ENCODE peak calls at places on chromosomes 16 and 17, in eight cellular contexts. M is Peyer's patch, O is lung, N is right atrium auricular region, G is fibroblast of pulmonary artery, F is cardiac muscle cell, K is lower lobe of right lung, X is fibroblast of the aortic adventitia. R is an unnamed sample.
A peak's percentile ranks its signal among the peaks of the same experiment; 100 is the strongest.

GRCh38 chr17:56173026-56173425 is 19.8 kb downstream of the ANKFN1 start:
- DNase-seq in M (no peak), F (no peak), N (no peak), O (no peak), G (no peak), K (no peak), X (no peak), R (no peak)

GRCh38 chr17:33521784-33522183 is 228.7 kb upstream of the ASIC2 start:
- DNase-seq in F (peak; percentile 36), N (no peak), M (no peak), G (no peak), X (no peak), K (no peak), O (no peak), R (peak; percentile 3)

GRCh38 chr17:46154151-46154816 is 38.9 kb downstream of the KANSL1 start:
- DNase-seq in F (no peak), X (no peak), K (no peak), M (no peak), N (no peak), O (no peak), G (peak; percentile 20), R (no peak)

GRCh38 chr16:11542069-11542775 is 44.5 kb downstream of the LITAF start:
- DNase-seq in N (no peak), F (no peak), M (no peak), O (no peak), G (peak; percentile 52), X (peak; percentile 27), K (no peak), R (peak; percentile 43)

GRCh38 chr17:75024686-75025397 is 12.4 kb downstream of the MRPL58 start:
- DNase-seq in N (no peak), M (no peak), F (no peak), G (no peak), O (no peak), X (no peak), K (no peak), R (no peak)

GRCh38 chr17:19730829-19731228 is 14.4 kb upstream of the SLC47A2 start:
- DNase-seq in F (no peak), G (no peak), K (no peak), O (no peak), M (no peak), N (no peak), X (no peak), R (no peak)

GRCh38 chr17:48486557-48486956 is 44.3 kb downstream of the HOXB1 start:
- DNase-seq in F (no peak), N (no peak), O (no peak), G (peak; percentile 91), X (peak; percentile 98), K (no peak), M (no peak), R (peak; percentile 98)

GRCh38 chr16:68083239-68083781 is 1.9 kb upstream of the NFATC3 start:
- DNase-seq in N (no peak), X (no peak), F (no peak), M (no peak), O (no peak), K (no peak), G (no peak), R (no peak)

GRCh38 chr17:47076171-47076570 is 97.1 kb upstream of the RPRML start:
- DNase-seq in N (no peak), O (no peak), G (peak; percentile 16), M (no peak), F (no peak), K (no peak), X (peak; percentile 66), R (peak; percentile 33)

GRCh38 chr17:82242977-82243647 is 14.3 kb downstream of the SLC16A3 start:
- DNase-seq in G (peak; percentile 89), N (peak; percentile 83), K (peak; percentile 86), F (no peak), O (peak; percentile 90), M (no peak), X (peak; percentile 84), R (peak; percentile 91)

GRCh38 chr17:68238894-68239293 is 8.9 kb upstream of the AMZ2 start:
- DNase-seq in F (no peak), M (no peak), K (no peak), G (no peak), N (no peak), O (no peak), X (no peak), R (no peak)

GRCh38 chr16:25481636-25482035 is 210.1 kb upstream of the HS3ST4 start:
- DNase-seq in F (no peak), M (no peak), O (no peak), X (no peak), N (no peak), K (no peak), G (no peak), R (no peak)

GRCh38 chr17:50059256-50059655 is 3.3 kb downstream of the ITGA3 start:
- DNase-seq in M (no peak), N (no peak), X (no peak), G (no peak), F (no peak), O (no peak), K (no peak), R (no peak)

GRCh38 chr16:67632415-67633172 is 12.3 kb upstream of the CARMIL2 start:
- DNase-seq in F (no peak), G (peak; percentile 54), K (no peak), X (peak; percentile 31), M (no peak), N (no peak), O (no peak), R (peak; percentile 90)

GRCh38 chr16:21163576-21163975 is 5.1 kb downstream of the LDAF1 start:
- DNase-seq in O (no peak), F (no peak), M (no peak), K (no peak), X (no peak), N (no peak), G (no peak), R (no peak)

GRCh38 chr17:17663160-17664072 is 17.8 kb upstream of the RAI1 start:
- DNase-seq in G (peak; percentile 96), O (peak; percentile 43), F (peak; percentile 84), X (peak; percentile 93), N (no peak), M (no peak), K (peak; percentile 55), R (peak; percentile 98)

GRCh38 chr17:45784583-45785372 is 658 bp downstream of the CRHR1 start:
- DNase-seq in X (no peak), N (no peak), G (no peak), K (peak; percentile 56), M (peak; percentile 63), F (peak; percentile 47), O (no peak), R (no peak)

GRCh38 chr17:62823111-62823895 is 15.2 kb upstream of the MARCHF10 start:
- DNase-seq in X (no peak), F (no peak), M (no peak), K (no peak), O (no peak), N (peak; percentile 54), G (peak; percentile 38), R (peak; percentile 30)

GRCh38 chr17:62822080-62822904 is 14.2 kb upstream of the MARCHF10 start:
- DNase-seq in X (peak; percentile 19), G (peak; percentile 79), O (no peak), F (no peak), K (no peak), M (no peak), N (peak; percentile 59), R (peak; percentile 64)

GRCh38 chr17:62826956-62827355 is 18.8 kb upstream of the MARCHF10 start:
- DNase-seq in G (peak; percentile 21), F (no peak), X (no peak), M (no peak), N (no peak), O (no peak), K (no peak), R (peak; percentile 43)

GRCh38 chr17:62825182-62825581 is 17.1 kb upstream of the MARCHF10 start:
- DNase-seq in F (no peak), M (no peak), G (no peak), K (no peak), O (no peak), N (no peak), X (no peak), R (no peak)

GRCh38 chr17:62824290-62825135 is 16.4 kb upstream of the MARCHF10 start:
- DNase-seq in K (no peak), O (no peak), G (peak; percentile 92), M (no peak), F (no peak), X (peak; percentile 78), N (no peak), R (peak; percentile 96)
- TF ChIP-seq CTCF in K (no peak), O (no peak), G (no peak), M (no peak), F (no peak), X (no peak), N (no peak), R (no peak)

GRCh38 chr17:64064331-64064730 is 43.9 kb upstream of the ICAM2 start:
- DNase-seq in O (no peak), F (no peak), N (no peak), K (no peak), X (no peak), M (peak; percentile 81), G (no peak), R (no peak)
- H3K4me3 ChIP-seq in O (no peak overlapping the region), F (no peak overlapping the region), N (no peak overlapping the region), K (no peak overlapping the region), X (no peak overlapping the region), M (peak overlapping the region; percentile 32), G (no peak overlapping the region), R (no peak overlapping the region)

DNA sequence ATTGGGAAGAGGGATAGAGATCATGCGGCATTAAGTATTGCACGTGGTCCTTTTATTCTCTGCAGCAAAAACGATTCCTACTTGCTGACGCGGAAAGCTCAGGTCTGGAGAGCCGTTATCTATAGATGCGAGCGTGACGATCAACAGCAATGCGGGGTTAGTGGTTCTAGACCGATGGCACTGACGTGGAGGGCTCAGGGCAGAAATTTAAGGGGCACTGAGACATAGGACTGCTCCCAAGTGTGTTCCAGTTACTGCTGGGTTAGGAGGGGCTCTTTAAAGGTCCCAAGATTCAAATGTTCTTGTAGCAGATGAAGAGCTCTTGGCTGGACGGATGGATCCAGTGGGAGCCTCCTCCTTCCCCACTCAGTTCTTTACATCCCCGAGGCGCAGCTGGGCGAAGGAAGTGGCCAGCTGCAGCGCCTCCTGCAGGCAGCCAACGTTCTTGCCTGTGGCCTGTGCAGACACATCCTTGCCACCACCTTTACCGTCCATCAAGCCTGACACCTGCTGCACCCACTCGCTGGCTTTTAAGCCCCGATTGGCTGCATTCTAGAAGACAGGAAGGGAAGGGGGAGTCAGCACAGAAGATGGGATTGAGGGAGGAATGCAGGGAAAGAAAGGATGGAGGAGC is 732 bp upstream of the EXOSC6 start:
- DNase-seq in N (peak; percentile 43), K (no peak), M (no peak), F (peak; percentile 9), G (peak; percentile 21), O (no peak), X (peak; percentile 18), R (peak; percentile 19)
- TF ChIP-seq CTCF in N (no peak), K (peak; percentile 14), M (peak; percentile 19), F (peak; percentile 51), G (peak; percentile 40), O (no peak), X (peak; percentile 54), R (peak; percentile 60)

DNA sequence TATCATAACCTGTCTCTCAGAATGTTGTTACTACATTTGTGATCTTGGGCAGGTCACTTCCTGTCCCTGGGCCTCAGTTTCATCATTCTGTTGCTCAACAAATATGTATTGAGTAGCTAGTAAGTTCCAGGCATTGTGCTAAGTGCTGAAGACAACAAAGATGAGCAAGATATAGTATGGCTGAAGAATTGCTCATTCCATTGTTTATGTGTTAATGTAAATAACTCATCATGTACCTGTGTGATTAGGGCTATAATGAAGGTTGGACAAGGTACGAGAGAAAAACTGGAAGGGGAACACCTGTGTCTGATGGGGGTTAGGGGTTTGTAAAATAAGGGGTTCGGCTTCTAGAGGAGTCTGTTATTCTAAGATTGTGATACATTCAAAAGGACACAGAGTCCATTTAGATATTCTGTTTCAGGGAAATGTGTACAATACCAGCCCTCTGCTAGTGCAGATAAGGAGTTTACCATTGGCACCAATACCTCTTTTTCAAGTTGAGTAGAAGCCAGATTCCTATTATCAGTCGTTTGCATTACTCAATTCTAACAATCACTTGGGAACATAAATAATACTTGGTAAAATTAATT is 20.0 kb downstream of the TUBG1 start:
- DNase-seq in N (no peak), F (no peak), K (no peak), G (peak; percentile 70), O (no peak), X (no peak), M (no peak), R (peak; percentile 33)
- H3K4me3 ChIP-seq in N (no peak overlapping the region), F (no peak overlapping the region), K (no peak overlapping the region), G (no peak overlapping the region), O (no peak overlapping the region), X (no peak overlapping the region), M (no peak overlapping the region), R (no peak overlapping the region)

R was measured in choroid plexus epithelial cell.